ENCODE peak calls at places on chromosomes 5 and 9, in six cellular contexts. X is right lobe of liver; W is endothelial cell of umbilical vein; T is CD8-positive, alpha-beta memory T cell; S is CD8-positive, alpha-beta T cell; R is heart left ventricle. J is an unnamed sample.

GRCh38 chr5:64557911-64558310 is 52.1 kb downstream of the RGS7BP start:
- DNase-seq in X (no peak), W (no peak), T (no peak), S (no peak), R (no peak), J (no peak)

GRCh38 chr9:745761-746414 is 95.6 kb upstream of the DMRT1 start:
- DNase-seq in X (peak; percentile 60), W (no peak), T (no peak), S (no peak), R (no peak), J (no peak)

GRCh38 chr5:64592942-64593341 is 87.1 kb downstream of the RGS7BP start:
- DNase-seq in X (no peak), W (no peak), T (no peak), S (no peak), R (no peak), J (no peak)

GRCh38 chr5:67089200-67089725 is 107.3 kb downstream of the CD180 start:
- DNase-seq in X (no peak), W (no peak), T (no peak), S (no peak), R (no peak), J (no peak)

GRCh38 chr5:159156839-159157238 is 52.5 kb downstream of the RNF145 start:
- DNase-seq in X (no peak), W (peak; percentile 70), T (peak; percentile 58), S (no peak), R (no peak), J (peak; percentile 19)

GRCh38 chr9:114012126-114012525 is 66.0 kb downstream of the AMBP start:
- DNase-seq in X (no peak), W (no peak), T (no peak), S (no peak), R (no peak), J (no peak)

GRCh38 chr9:76916231-76916630 is 10.3 kb upstream of the PRUNE2 start:
- DNase-seq in X (no peak), W (no peak), T (no peak), S (no peak), R (no peak), J (no peak)

GRCh38 chr5:169914766-169915165 is 65.5 kb downstream of the INSYN2B start:
- DNase-seq in X (no peak), W (peak; percentile 10), T (no peak), S (no peak), R (no peak), J (no peak)

GRCh38 chr9:98142925-98143481 is 24.0 kb upstream of the TRIM14 start:
- DNase-seq in X (no peak), W (no peak), T (no peak), S (no peak), R (no peak), J (no peak)

GRCh38 chr5:139389701-139390638 is at the start of gene MZB1:
- DNase-seq in X (no peak), W (no peak), T (peak; percentile 89), S (peak; percentile 39), R (no peak), J (peak; percentile 35)

GRCh38 chr9:93422987-93423386 is 28.5 kb upstream of the FAM120A start:
- DNase-seq in X (no peak), W (no peak), T (no peak), S (no peak), R (no peak), J (no peak)

GRCh38 chr5:68329554-68329953 is 114.0 kb downstream of the PIK3R1 start:
- DNase-seq in X (no peak), W (no peak), T (no peak), S (no peak), R (no peak), J (no peak)

GRCh38 chr9:34177906-34178697 is 741 bp upstream of the UBAP1 start:
- DNase-seq in X (peak; percentile 35), W (no peak), T (no peak), S (no peak), R (no peak), J (no peak)

GRCh38 chr5:15844871-15845270 is 334.7 kb downstream of the MARCHF11 start:
- DNase-seq in X (no peak), W (no peak), T (no peak), S (no peak), R (no peak), J (no peak)

GRCh38 chr5:53368516-53368915 is 111.9 kb upstream of the FST start:
- DNase-seq in X (no peak), W (peak; percentile 62), T (no peak), S (no peak), R (no peak), J (no peak)

GRCh38 chr5:53364098-53364497 is 116.3 kb upstream of the FST start:
- DNase-seq in X (no peak), W (peak; percentile 44), T (no peak), S (no peak), R (no peak), J (no peak)

GRCh38 chr5:53367727-53368126 is 112.7 kb upstream of the FST start:
- DNase-seq in X (no peak), W (no peak), T (no peak), S (no peak), R (no peak), J (no peak)

GRCh38 chr5:53368966-53369605 is 111.3 kb upstream of the FST start:
- DNase-seq in X (no peak), W (no peak), T (no peak), S (no peak), R (no peak), J (no peak)

DNA sequence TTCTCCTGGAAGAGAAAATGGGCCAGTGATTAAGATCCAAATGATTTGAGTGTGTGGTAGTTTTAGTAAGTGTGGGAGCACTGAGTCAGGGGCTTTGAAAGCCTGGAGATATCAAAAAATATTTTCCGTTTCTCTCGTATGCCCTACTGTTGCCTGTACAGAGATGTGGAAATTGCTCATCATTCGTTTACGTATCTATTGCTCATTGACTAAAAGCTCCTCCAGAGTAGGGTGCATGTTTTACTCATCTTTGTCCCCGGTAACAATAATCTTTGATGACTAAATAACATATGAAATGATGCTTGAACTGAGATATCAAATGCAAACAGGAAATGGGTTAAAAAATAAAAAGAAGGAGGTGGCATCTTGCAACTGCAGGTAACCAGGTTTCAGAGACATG is 114.2 kb upstream of the FST start:
- DNase-seq in X (no peak), W (peak; percentile 32), T (no peak), S (no peak), R (no peak), J (no peak)
- H3K27ac ChIP-seq in X (no peak overlapping the region), W (no peak overlapping the region), T (no peak overlapping the region), S (no peak overlapping the region), R (no peak overlapping the region), J (no peak overlapping the region)

DNA sequence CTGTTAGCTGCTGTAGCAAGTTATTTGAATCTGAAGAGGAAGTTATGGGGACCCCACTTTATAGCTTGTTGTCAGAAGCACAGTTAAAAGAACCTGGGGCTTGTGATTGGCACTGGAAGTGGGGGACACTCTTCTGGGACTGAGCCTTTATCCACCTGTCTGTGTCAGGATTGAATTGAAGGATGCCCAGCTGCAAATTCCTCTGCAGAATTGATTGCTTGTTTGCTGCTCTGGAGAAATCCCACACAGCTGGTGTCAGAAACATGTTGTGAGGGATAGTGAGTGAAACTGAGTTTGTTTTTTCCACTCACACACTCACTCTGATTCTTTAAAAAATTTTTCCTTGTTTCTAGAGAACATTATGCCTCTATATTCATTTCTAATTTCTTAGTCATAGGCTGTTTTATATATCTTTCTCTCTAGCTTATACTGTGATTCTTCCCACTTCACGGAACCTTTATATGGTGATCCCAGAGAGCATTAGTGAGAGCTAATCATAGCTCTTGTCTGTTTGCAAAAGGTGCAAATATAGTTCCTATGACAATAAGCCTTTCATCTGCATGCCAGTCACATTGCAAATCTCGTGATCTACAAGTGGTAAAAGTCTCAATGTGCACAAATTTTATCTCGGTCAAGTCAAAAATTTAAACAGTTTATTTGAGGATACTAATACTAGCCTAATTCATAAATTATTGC is 188.5 kb upstream of the EDIL3 start:
- DNase-seq in X (no peak), W (no peak), T (no peak), S (no peak), R (no peak), J (no peak)
- H3K27ac ChIP-seq in X (no peak overlapping the region), W (no peak overlapping the region), T (no peak overlapping the region), S (no peak overlapping the region), R (no peak overlapping the region), J (no peak overlapping the region)

GRCh38 chr5:123036391-123037103 is at the start of gene PPIC:
- DNase-seq in X (peak; percentile 95), W (peak; percentile 86), T (no peak), S (no peak), R (peak; percentile 91), J (no peak)

GRCh38 chr5:123037104-123037418 is 536 bp upstream of the PPIC start:
- DNase-seq in X (no peak), W (no peak), T (no peak), S (no peak), R (no peak), J (no peak)

GRCh38 chr5:123035320-123035949 is 1.1 kb downstream of the PPIC start:
- DNase-seq in X (peak; percentile 52), W (peak; percentile 36), T (no peak), S (no peak), R (peak; percentile 31), J (no peak)

GRCh38 chr5:123033157-123033671 is 3.3 kb downstream of the PPIC start:
- DNase-seq in X (no peak), W (no peak), T (no peak), S (no peak), R (no peak), J (no peak)

GRCh38 chr5:123035950-123036390 is 555 bp downstream of the PPIC start:
- DNase-seq in X (peak; percentile 77), W (peak; percentile 51), T (no peak), S (no peak), R (peak; percentile 62), J (no peak)
- H3K27ac ChIP-seq in X (peak overlapping the region; percentile 72), W (no peak overlapping the region), T (no peak overlapping the region), S (no peak overlapping the region), R (peak overlapping the region; percentile 95), J (no peak overlapping the region)

DNA sequence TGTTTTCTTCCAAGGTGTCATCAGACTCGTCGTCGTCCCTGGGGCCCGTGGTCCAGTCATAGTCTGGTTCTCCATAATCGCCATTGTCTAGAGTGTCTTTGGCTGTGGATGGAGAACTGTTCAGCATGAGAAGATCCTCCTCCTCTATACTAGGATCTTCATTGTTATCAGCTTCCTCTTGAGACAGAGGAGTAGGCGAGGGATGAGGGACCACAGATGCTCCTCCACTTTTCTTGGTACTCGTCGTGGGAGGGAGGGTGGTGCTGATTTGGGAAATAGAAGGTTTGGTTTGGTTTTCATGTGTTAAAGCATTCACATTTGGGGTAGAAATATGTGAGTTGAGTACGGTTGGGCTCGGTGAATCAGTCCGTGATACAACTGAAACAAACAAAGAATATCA is 8.8 kb downstream of the C5orf15 start:
- DNase-seq in X (no peak), W (no peak), T (no peak), S (no peak), R (no peak), J (no peak)
- H3K27ac ChIP-seq in X (no peak overlapping the region), W (no peak overlapping the region), T (no peak overlapping the region), S (no peak overlapping the region), R (no peak overlapping the region), J (no peak overlapping the region)

GRCh38 chr9:87195306-87195705 is 248.0 kb upstream of the GAS1 start:
- DNase-seq in X (no peak), W (no peak), T (no peak), S (no peak), R (no peak), J (no peak)
- H3K27ac ChIP-seq in X (no peak overlapping the region), W (no peak overlapping the region), T (no peak overlapping the region), S (no peak overlapping the region), R (no peak overlapping the region), J (no peak overlapping the region)

GRCh38 chr9:129666575-129666974 is 1.1 kb downstream of the PRRX2 start:
- DNase-seq in X (no peak), W (no peak), T (no peak), S (no peak), R (no peak), J (no peak)
- H3K27ac ChIP-seq in X (no peak overlapping the region), W (no peak overlapping the region), T (no peak overlapping the region), S (no peak overlapping the region), R (no peak overlapping the region), J (no peak overlapping the region)

GRCh38 chr5:79962580-79963222 is 28.4 kb downstream of the MTX3 start:
- DNase-seq in X (no peak), W (no peak), T (no peak), S (no peak), R (no peak), J (no peak)
- H3K27ac ChIP-seq in X (no peak overlapping the region), W (no peak overlapping the region), T (no peak overlapping the region), S (no peak overlapping the region), R (no peak overlapping the region), J (no peak overlapping the region)